ENCODE peak calls at places on chromosome 10, in nine cellular contexts. One of them, this sample, is unnamed.

GRCh38 chr10:61063035-61063434 is 119.0 kb upstream of the RHOBTB1 start:
- DNase-seq in iPS DF 19.7: no peak
- DNase-seq in substantia nigra: no peak
- DNase-seq in effector memory CD4-positive, alpha-beta T cell: no peak
- DNase-seq in mucosa of descending colon: no peak
- DNase-seq in activated gamma-delta T cell treated with Interleukin-2 at 50 U/mL for 16 hours: no peak
- DNase-seq in astrocyte of the hippocampus: peak; percentile 59
- DNase-seq in endothelial cell: no peak
- DNase-seq in SK-N-SH: no peak
- DNase-seq in this sample: no peak

GRCh38 chr10:114403545-114404161 is 649 bp downstream of the AFAP1L2 start:
- DNase-seq in iPS DF 19.7: no peak
- DNase-seq in substantia nigra: no peak
- DNase-seq in effector memory CD4-positive, alpha-beta T cell: no peak
- DNase-seq in mucosa of descending colon: no peak
- DNase-seq in activated gamma-delta T cell treated with Interleukin-2 at 50 U/mL for 16 hours: no peak
- DNase-seq in astrocyte of the hippocampus: peak; percentile 62
- DNase-seq in endothelial cell: peak; percentile 14
- DNase-seq in SK-N-SH: peak; percentile 59
- DNase-seq in this sample: peak; percentile 57

GRCh38 chr10:78529262-78529661 is 495.6 kb downstream of the RPS24 start:
- DNase-seq in iPS DF 19.7: no peak
- DNase-seq in substantia nigra: no peak
- DNase-seq in effector memory CD4-positive, alpha-beta T cell: no peak
- DNase-seq in mucosa of descending colon: no peak
- DNase-seq in activated gamma-delta T cell treated with Interleukin-2 at 50 U/mL for 16 hours: no peak
- DNase-seq in astrocyte of the hippocampus: no peak
- DNase-seq in endothelial cell: no peak
- DNase-seq in SK-N-SH: no peak
- DNase-seq in this sample: no peak

GRCh38 chr10:22615819-22616499 is 98.4 kb downstream of the PIP4K2A start:
- DNase-seq in iPS DF 19.7: no peak
- DNase-seq in substantia nigra: peak; percentile 75
- DNase-seq in effector memory CD4-positive, alpha-beta T cell: peak; percentile 60
- DNase-seq in mucosa of descending colon: peak; percentile 78
- DNase-seq in activated gamma-delta T cell treated with Interleukin-2 at 50 U/mL for 16 hours: no peak
- DNase-seq in astrocyte of the hippocampus: peak; percentile 56
- DNase-seq in endothelial cell: no peak
- DNase-seq in SK-N-SH: no peak
- DNase-seq in this sample: peak; percentile 60

GRCh38 chr10:79400567-79401004 is 44.8 kb downstream of the ZCCHC24 start:
- DNase-seq in iPS DF 19.7: no peak
- DNase-seq in substantia nigra: no peak
- DNase-seq in effector memory CD4-positive, alpha-beta T cell: no peak
- DNase-seq in mucosa of descending colon: peak; percentile 46
- DNase-seq in activated gamma-delta T cell treated with Interleukin-2 at 50 U/mL for 16 hours: peak; percentile 23
- DNase-seq in astrocyte of the hippocampus: no peak
- DNase-seq in endothelial cell: peak; percentile 79
- DNase-seq in SK-N-SH: peak; percentile 78
- DNase-seq in this sample: peak; percentile 81

GRCh38 chr10:60434418-60435046 is 44.9 kb upstream of the ANK3 start:
- DNase-seq in iPS DF 19.7: no peak
- DNase-seq in substantia nigra: no peak
- DNase-seq in effector memory CD4-positive, alpha-beta T cell: no peak
- DNase-seq in mucosa of descending colon: no peak
- DNase-seq in activated gamma-delta T cell treated with Interleukin-2 at 50 U/mL for 16 hours: no peak
- DNase-seq in astrocyte of the hippocampus: peak; percentile 75
- DNase-seq in endothelial cell: peak; percentile 45
- DNase-seq in SK-N-SH: peak; percentile 61
- DNase-seq in this sample: peak; percentile 26

GRCh38 chr10:123451607-123452245 is 214.4 kb upstream of the GPR26 start:
- DNase-seq in iPS DF 19.7: no peak
- DNase-seq in substantia nigra: no peak
- DNase-seq in effector memory CD4-positive, alpha-beta T cell: no peak
- DNase-seq in mucosa of descending colon: no peak
- DNase-seq in activated gamma-delta T cell treated with Interleukin-2 at 50 U/mL for 16 hours: no peak
- DNase-seq in astrocyte of the hippocampus: no peak
- DNase-seq in endothelial cell: no peak
- DNase-seq in SK-N-SH: no peak
- DNase-seq in this sample: no peak

GRCh38 chr10:59904431-59905065 is 1.8 kb downstream of the CCDC6 start:
- DNase-seq in iPS DF 19.7: no peak
- DNase-seq in substantia nigra: no peak
- DNase-seq in effector memory CD4-positive, alpha-beta T cell: no peak
- DNase-seq in mucosa of descending colon: no peak
- DNase-seq in activated gamma-delta T cell treated with Interleukin-2 at 50 U/mL for 16 hours: no peak
- DNase-seq in astrocyte of the hippocampus: peak; percentile 14
- DNase-seq in endothelial cell: no peak
- DNase-seq in SK-N-SH: no peak
- DNase-seq in this sample: no peak

GRCh38 chr10:89271532-89271931 is 20.0 kb upstream of the LIPA start:
- DNase-seq in iPS DF 19.7: no peak
- DNase-seq in substantia nigra: no peak
- DNase-seq in effector memory CD4-positive, alpha-beta T cell: no peak
- DNase-seq in mucosa of descending colon: no peak
- DNase-seq in activated gamma-delta T cell treated with Interleukin-2 at 50 U/mL for 16 hours: no peak
- DNase-seq in astrocyte of the hippocampus: no peak
- DNase-seq in endothelial cell: no peak
- DNase-seq in SK-N-SH: no peak
- DNase-seq in this sample: no peak

GRCh38 chr10:95247200-95247880 is 43.5 kb downstream of the PDLIM1 start:
- DNase-seq in iPS DF 19.7: no peak
- DNase-seq in substantia nigra: no peak
- DNase-seq in effector memory CD4-positive, alpha-beta T cell: no peak
- DNase-seq in mucosa of descending colon: no peak
- DNase-seq in activated gamma-delta T cell treated with Interleukin-2 at 50 U/mL for 16 hours: no peak
- DNase-seq in astrocyte of the hippocampus: peak; percentile 73
- DNase-seq in endothelial cell: no peak
- DNase-seq in SK-N-SH: no peak
- DNase-seq in this sample: no peak

GRCh38 chr10:133163889-133164815 is 4.1 kb downstream of the KNDC1 start:
- DNase-seq in iPS DF 19.7: no peak
- DNase-seq in substantia nigra: no peak
- DNase-seq in effector memory CD4-positive, alpha-beta T cell: no peak
- DNase-seq in mucosa of descending colon: no peak
- DNase-seq in activated gamma-delta T cell treated with Interleukin-2 at 50 U/mL for 16 hours: no peak
- DNase-seq in astrocyte of the hippocampus: no peak
- DNase-seq in endothelial cell: no peak
- DNase-seq in SK-N-SH: no peak
- DNase-seq in this sample: no peak

GRCh38 chr10:25082276-25083204 is 66.1 kb downstream of the THNSL1 start:
- DNase-seq in iPS DF 19.7: no peak
- DNase-seq in substantia nigra: no peak
- DNase-seq in effector memory CD4-positive, alpha-beta T cell: no peak
- DNase-seq in mucosa of descending colon: no peak
- DNase-seq in activated gamma-delta T cell treated with Interleukin-2 at 50 U/mL for 16 hours: no peak
- DNase-seq in astrocyte of the hippocampus: no peak
- DNase-seq in endothelial cell: no peak
- DNase-seq in SK-N-SH: no peak
- DNase-seq in this sample: no peak

This sample was measured in GM20000.